ENCODE peak calls at places on chromosomes 13 and 19, in five cellular contexts. B is A549, Z is ovary, W is spleen, O is breast epithelium. Y is an unnamed sample.

GRCh38 chr13:24087611-24088235 is 72.8 kb upstream of the SPATA13 start:
- DNase-seq in B (no peak), Z (peak), W (no peak), O (no peak), Y (peak)

GRCh38 chr13:100491164-100491847 is 97.3 kb downstream of the GGACT start:
- DNase-seq in B (no peak), Z (peak), W (no peak), O (no peak), Y (peak)

GRCh38 chr13:37403776-37404497 is 194.6 kb downstream of the POSTN start:
- DNase-seq in B (no peak), Z (no peak), W (no peak), O (no peak), Y (no peak)

GRCh38 chr13:93942016-93942415 is 537.5 kb downstream of the DCT start:
- DNase-seq in B (no peak), Z (no peak), W (no peak), O (no peak), Y (no peak)

GRCh38 chr13:48585456-48585840 is 52.6 kb upstream of the RCBTB2 start:
- DNase-seq in B (no peak), Z (no peak), W (no peak), O (peak), Y (no peak)

GRCh38 chr19:15195381-15195964 is 5.3 kb downstream of the NOTCH3 start:
- DNase-seq in B (peak), Z (no peak), W (no peak), O (peak), Y (peak)

GRCh38 chr13:37869756-37870488 is at the start of gene TRPC4:
- DNase-seq in B (peak), Z (peak), W (peak), O (no peak), Y (peak)

GRCh38 chr13:98335721-98336120 is 158.7 kb upstream of the RNF113B start:
- DNase-seq in B (no peak), Z (no peak), W (no peak), O (no peak), Y (no peak)

GRCh38 chr13:21228738-21229137 is 52.3 kb downstream of the MRPL57 start:
- DNase-seq in B (no peak), Z (no peak), W (no peak), O (no peak), Y (no peak)

GRCh38 chr13:21227917-21228316 is 51.5 kb downstream of the MRPL57 start:
- DNase-seq in B (no peak), Z (no peak), W (no peak), O (no peak), Y (no peak)

GRCh38 chr13:21221268-21221667 is 44.8 kb downstream of the MRPL57 start:
- DNase-seq in B (no peak), Z (no peak), W (no peak), O (no peak), Y (no peak)

GRCh38 chr13:21225841-21226581 is 49.6 kb downstream of the MRPL57 start:
- DNase-seq in B (no peak), Z (no peak), W (no peak), O (no peak), Y (no peak)

DNA sequence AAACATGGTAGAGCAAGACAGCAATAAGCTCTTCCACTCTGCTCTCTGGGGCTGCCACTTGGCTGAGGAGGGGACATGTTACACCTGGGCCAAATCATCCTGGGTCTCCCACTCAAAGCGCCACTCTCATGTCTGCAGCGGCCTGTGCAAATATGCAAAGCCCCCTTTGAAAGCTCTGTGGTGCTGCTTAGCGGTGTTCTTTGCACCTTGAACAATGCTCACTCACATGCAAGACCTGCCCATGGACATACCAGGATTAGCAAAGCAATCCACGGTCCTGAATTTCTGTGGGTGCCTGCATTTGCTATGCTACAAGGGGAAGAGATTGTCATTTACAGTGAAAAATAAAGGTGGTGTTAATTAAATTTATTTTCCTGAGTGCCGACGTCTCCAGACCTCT is 48.6 kb downstream of the MRPL57 start:
- DNase-seq in B (no peak), Z (no peak), W (no peak), O (no peak), Y (no peak)
- H3K27ac ChIP-seq in B (no peak), Z (no peak), W (no peak), O (no peak), Y (no peak)

DNA sequence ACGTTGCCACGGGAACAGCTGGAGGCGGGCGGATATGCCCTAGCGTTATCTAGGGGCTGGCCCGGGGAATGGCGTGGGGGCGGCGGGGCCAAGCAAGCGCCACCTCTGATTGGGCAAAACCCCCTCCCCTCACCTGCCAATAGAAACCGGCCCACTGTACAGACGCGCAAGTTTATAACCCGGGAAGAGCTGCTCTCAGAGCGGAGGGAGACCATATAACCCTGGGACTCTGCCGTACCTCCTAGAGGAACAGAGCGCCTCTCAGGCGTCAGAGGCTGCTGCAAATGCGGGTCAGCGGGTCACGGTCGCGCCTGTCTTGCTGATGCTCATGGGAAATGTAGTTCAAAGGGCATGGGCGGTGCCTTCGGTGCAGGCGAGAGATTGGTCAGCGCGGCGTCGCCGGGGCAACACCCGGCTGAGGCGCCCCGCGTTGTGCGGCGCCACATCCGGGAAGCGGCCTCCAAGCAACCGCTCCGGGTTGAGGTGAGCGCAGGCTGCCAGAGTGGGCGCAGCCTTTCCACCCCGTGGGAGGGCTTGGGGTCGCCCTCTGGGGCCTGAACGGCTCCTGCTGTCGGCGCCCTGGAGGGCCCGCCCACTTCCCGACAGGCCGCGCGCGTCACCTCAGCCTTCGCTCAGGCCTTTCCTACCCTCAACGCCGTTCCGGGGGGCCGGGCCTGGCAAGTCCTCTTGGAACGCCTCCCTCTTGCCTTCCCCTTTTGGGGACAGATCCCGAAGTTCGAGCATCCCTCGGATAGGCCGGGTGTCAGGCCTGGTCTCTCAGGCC is at the start of gene ZNF446:
- DNase-seq in B (peak), Z (peak), W (peak), O (peak), Y (peak)
- TF ChIP-seq POLR2A in B (peak), Z (peak), W (no peak), O (peak), Y (no peak)

GRCh38 chr19:17424743-17425365 is 5.0 kb downstream of the MVB12A start:
- DNase-seq in B (no peak), Z (peak), W (peak), O (no peak), Y (no peak)
- TF ChIP-seq CTCF in B (peak), Z (peak), W (peak), O (no peak), Y (peak)

GRCh38 chr19:43504426-43505185 is at the start of gene PHLDB3:
- DNase-seq in B (no peak), Z (peak), W (peak), O (peak), Y (peak)

GRCh38 chr19:43505941-43506340 is 1.4 kb upstream of the PHLDB3 start:
- DNase-seq in B (no peak), Z (no peak), W (no peak), O (no peak), Y (no peak)

GRCh38 chr19:43507880-43508279 is 3.3 kb upstream of the PHLDB3 start:
- DNase-seq in B (no peak), Z (no peak), W (no peak), O (no peak), Y (no peak)

GRCh38 chr19:43505186-43505456 is 575 bp upstream of the PHLDB3 start:
- DNase-seq in B (no peak), Z (no peak), W (no peak), O (no peak), Y (no peak)

GRCh38 chr19:43506629-43507028 is 2.1 kb upstream of the PHLDB3 start:
- DNase-seq in B (no peak), Z (no peak), W (no peak), O (no peak), Y (no peak)
- H3K27ac ChIP-seq in B (no peak), Z (no peak), W (no peak), O (no peak), Y (no peak)

GRCh38 chr19:3557461-3558248 is at the start of gene MFSD12:
- DNase-seq in B (peak), Z (peak), W (peak), O (peak), Y (peak)
- TF ChIP-seq POLR2A in B (peak), Z (peak), W (no peak), O (no peak), Y (peak)

GRCh38 chr19:50330365-50331078 is 1.3 kb upstream of the KCNC3 start:
- DNase-seq in B (peak), Z (peak), W (peak), O (peak), Y (peak)

GRCh38 chr19:50329146-50329925 is at the start of gene KCNC3:
- DNase-seq in B (peak), Z (peak), W (peak), O (peak), Y (peak)

GRCh38 chr19:50327461-50328256 is 1.5 kb downstream of the KCNC3 start:
- DNase-seq in B (no peak), Z (no peak), W (peak), O (no peak), Y (no peak)

GRCh38 chr19:50327013-50327412 is 2.2 kb downstream of the KCNC3 start:
- DNase-seq in B (no peak), Z (no peak), W (no peak), O (no peak), Y (no peak)

GRCh38 chr19:50328257-50329145 is 676 bp downstream of the KCNC3 start:
- DNase-seq in B (no peak), Z (no peak), W (peak), O (no peak), Y (no peak)
- TF ChIP-seq CTCF in B (peak), Z (no peak), W (no peak), O (no peak), Y (no peak)

Y was measured in uterus.